ENCODE peak calls at places on chromosomes 1 and 21, in eight cellular contexts. F is HFF-Myc, M is cardiac septum, S is glutamatergic neuron, Q is stomach, H is SW480, O is WERI-Rb-1, P is endothelial cell. K is an unnamed sample.

GRCh38 chr1:61043010-61043820 is 39.1 kb upstream of the NFIA start:
- DNase-seq in O (peak; percentile 77), M (peak; percentile 94), Q (peak; percentile 92), P (peak; percentile 96), F (no peak), S (peak; percentile 91), H (no peak), K (peak; percentile 96)

GRCh38 chr1:226650236-226650841 is 88.7 kb downstream of the ITPKB start:
- DNase-seq in H (no peak), F (no peak), M (no peak), S (no peak), Q (no peak), O (no peak), P (peak; percentile 53), K (no peak)

GRCh38 chr1:2236695-2237677 is 8.9 kb downstream of the SKI start:
- DNase-seq in H (peak; percentile 93), O (no peak), M (no peak), F (no peak), S (no peak), P (no peak), Q (no peak), K (no peak)

GRCh38 chr1:91176250-91176649 is 154.4 kb upstream of the ZNF644 start:
- DNase-seq in Q (no peak), P (no peak), H (no peak), S (no peak), M (no peak), F (no peak), O (no peak), K (no peak)

GRCh38 chr21:44892536-44893277 is 19.2 kb upstream of the PTTG1IP start:
- DNase-seq in Q (peak; percentile 78), H (peak; percentile 36), O (peak; percentile 78), P (peak; percentile 80), M (peak; percentile 87), S (peak; percentile 79), F (no peak), K (peak; percentile 86)

GRCh38 chr1:59142663-59143487 is 154.0 kb upstream of the FGGY start:
- DNase-seq in P (no peak), O (no peak), F (peak; percentile 89), Q (no peak), M (no peak), S (no peak), H (peak; percentile 38), K (no peak)

GRCh38 chr1:23807453-23807852 is 6.9 kb upstream of the GALE start:
- DNase-seq in O (no peak), S (no peak), F (no peak), P (no peak), Q (no peak), M (no peak), H (no peak), K (no peak)

GRCh38 chr1:3651939-3652537 is at the start of gene TP73:
- DNase-seq in H (peak; percentile 61), Q (no peak), S (peak; percentile 58), P (no peak), F (no peak), M (no peak), O (peak; percentile 86), K (peak; percentile 62)

GRCh38 chr1:56939209-56939608 is 26.6 kb downstream of the C8B start:
- DNase-seq in Q (no peak), M (no peak), H (no peak), P (no peak), O (no peak), F (no peak), S (no peak), K (no peak)

GRCh38 chr1:44646276-44646675 is 28.0 kb downstream of the TMEM53 start:
- DNase-seq in F (no peak), M (no peak), P (no peak), Q (no peak), S (no peak), O (no peak), H (no peak), K (no peak)

GRCh38 chr21:45801989-45802388 is 158.5 kb downstream of the PCBP3 start:
- DNase-seq in O (no peak), Q (no peak), P (no peak), F (no peak), M (no peak), S (no peak), H (no peak), K (no peak)

GRCh38 chr1:88736633-88737248 is 52.7 kb downstream of the PKN2 start:
- DNase-seq in M (no peak), P (peak; percentile 42), O (peak; percentile 41), Q (no peak), F (peak; percentile 29), H (peak; percentile 3), S (peak; percentile 24), K (no peak)